ENCODE peak calls at places on chromosomes 4 and X, in five cellular contexts. One of them, this sample, is unnamed.

GRCh38 chr4:71566856-71567255 is 217.0 kb downstream of the GC start:
- DNase-seq in fibroblast of pulmonary artery: no peak
- DNase-seq in stimulated activated CD4-positive, alpha-beta T cell treated with anti-CD3 and anti-CD28 coated beads, TNF-alpha, amount 100 ng/mL, for 1 hour: no peak
- DNase-seq in cerebellum: no peak
- DNase-seq in HEK293T: no peak
- DNase-seq in this sample: no peak

GRCh38 chrX:14865201-14865600 is 7.7 kb downstream of the FANCB start:
- DNase-seq in cerebellum: no peak
- DNase-seq in stimulated activated CD4-positive, alpha-beta T cell treated with anti-CD3 and anti-CD28 coated beads, TNF-alpha, amount 100 ng/mL, for 1 hour: no peak
- DNase-seq in HEK293T: no peak
- DNase-seq in fibroblast of pulmonary artery: peak
- DNase-seq in this sample: no peak

GRCh38 chrX:71256051-71256450 is 2.1 kb upstream of the ZMYM3 start:
- DNase-seq in cerebellum: no peak
- DNase-seq in fibroblast of pulmonary artery: peak
- DNase-seq in stimulated activated CD4-positive, alpha-beta T cell treated with anti-CD3 and anti-CD28 coated beads, TNF-alpha, amount 100 ng/mL, for 1 hour: no peak
- DNase-seq in HEK293T: no peak
- DNase-seq in this sample: no peak

GRCh38 chr4:44487341-44487740 is 38.7 kb upstream of the KCTD8 start:
- DNase-seq in fibroblast of pulmonary artery: peak
- DNase-seq in cerebellum: no peak
- DNase-seq in HEK293T: no peak
- DNase-seq in stimulated activated CD4-positive, alpha-beta T cell treated with anti-CD3 and anti-CD28 coated beads, TNF-alpha, amount 100 ng/mL, for 1 hour: no peak
- DNase-seq in this sample: no peak

GRCh38 chrX:41827886-41828285 is 95.5 kb downstream of the CASK start:
- DNase-seq in fibroblast of pulmonary artery: peak
- DNase-seq in stimulated activated CD4-positive, alpha-beta T cell treated with anti-CD3 and anti-CD28 coated beads, TNF-alpha, amount 100 ng/mL, for 1 hour: no peak
- DNase-seq in cerebellum: no peak
- DNase-seq in HEK293T: no peak
- DNase-seq in this sample: no peak

GRCh38 chr4:23818097-23818648 is 71.7 kb downstream of the PPARGC1A start:
- DNase-seq in stimulated activated CD4-positive, alpha-beta T cell treated with anti-CD3 and anti-CD28 coated beads, TNF-alpha, amount 100 ng/mL, for 1 hour: no peak
- DNase-seq in fibroblast of pulmonary artery: no peak
- DNase-seq in HEK293T: peak
- DNase-seq in cerebellum: no peak
- DNase-seq in this sample: no peak

GRCh38 chrX:43897290-43897689 is 15.0 kb upstream of the MAOB start:
- DNase-seq in stimulated activated CD4-positive, alpha-beta T cell treated with anti-CD3 and anti-CD28 coated beads, TNF-alpha, amount 100 ng/mL, for 1 hour: no peak
- DNase-seq in fibroblast of pulmonary artery: no peak
- DNase-seq in HEK293T: no peak
- DNase-seq in cerebellum: no peak
- DNase-seq in this sample: no peak

GRCh38 chr4:147334478-147334877 is 146.4 kb upstream of the EDNRA start:
- DNase-seq in stimulated activated CD4-positive, alpha-beta T cell treated with anti-CD3 and anti-CD28 coated beads, TNF-alpha, amount 100 ng/mL, for 1 hour: no peak
- DNase-seq in HEK293T: no peak
- DNase-seq in fibroblast of pulmonary artery: peak
- DNase-seq in cerebellum: no peak
- DNase-seq in this sample: no peak

GRCh38 chr4:108006361-108006760 is 16.7 kb downstream of the HADH start:
- DNase-seq in cerebellum: no peak
- DNase-seq in fibroblast of pulmonary artery: no peak
- DNase-seq in HEK293T: no peak
- DNase-seq in stimulated activated CD4-positive, alpha-beta T cell treated with anti-CD3 and anti-CD28 coated beads, TNF-alpha, amount 100 ng/mL, for 1 hour: no peak
- DNase-seq in this sample: no peak

GRCh38 chrX:149044471-149044870 is 460.6 kb downstream of the IDS start:
- DNase-seq in fibroblast of pulmonary artery: no peak
- DNase-seq in HEK293T: no peak
- DNase-seq in cerebellum: no peak
- DNase-seq in stimulated activated CD4-positive, alpha-beta T cell treated with anti-CD3 and anti-CD28 coated beads, TNF-alpha, amount 100 ng/mL, for 1 hour: no peak
- DNase-seq in this sample: no peak

GRCh38 chr4:2141022-2141761 is 82.1 kb downstream of the NAT8L start:
- DNase-seq in HEK293T: no peak
- DNase-seq in cerebellum: no peak
- DNase-seq in fibroblast of pulmonary artery: no peak
- DNase-seq in stimulated activated CD4-positive, alpha-beta T cell treated with anti-CD3 and anti-CD28 coated beads, TNF-alpha, amount 100 ng/mL, for 1 hour: no peak
- DNase-seq in this sample: no peak

GRCh38 chr4:153322791-153323190 is 21.7 kb upstream of the MND1 start:
- DNase-seq in stimulated activated CD4-positive, alpha-beta T cell treated with anti-CD3 and anti-CD28 coated beads, TNF-alpha, amount 100 ng/mL, for 1 hour: no peak
- DNase-seq in fibroblast of pulmonary artery: no peak
- DNase-seq in cerebellum: no peak
- DNase-seq in HEK293T: no peak
- DNase-seq in this sample: no peak

GRCh38 chrX:2627272-2627867 is 63.7 kb upstream of the CD99 start:
- DNase-seq in HEK293T: peak
- DNase-seq in cerebellum: no peak
- DNase-seq in fibroblast of pulmonary artery: peak
- DNase-seq in stimulated activated CD4-positive, alpha-beta T cell treated with anti-CD3 and anti-CD28 coated beads, TNF-alpha, amount 100 ng/mL, for 1 hour: peak
- DNase-seq in this sample: no peak

GRCh38 chr4:36280555-36280954 is 861 bp upstream of the DTHD1 start:
- DNase-seq in fibroblast of pulmonary artery: no peak
- DNase-seq in stimulated activated CD4-positive, alpha-beta T cell treated with anti-CD3 and anti-CD28 coated beads, TNF-alpha, amount 100 ng/mL, for 1 hour: no peak
- DNase-seq in cerebellum: no peak
- DNase-seq in HEK293T: no peak
- DNase-seq in this sample: no peak

GRCh38 chrX:107711521-107712041 is 64.0 kb downstream of the TSC22D3 start:
- DNase-seq in stimulated activated CD4-positive, alpha-beta T cell treated with anti-CD3 and anti-CD28 coated beads, TNF-alpha, amount 100 ng/mL, for 1 hour: no peak
- DNase-seq in cerebellum: no peak
- DNase-seq in fibroblast of pulmonary artery: peak
- DNase-seq in HEK293T: no peak
- DNase-seq in this sample: no peak

This sample was measured in activated CD8-positive, alpha-beta memory T cell treated with anti-CD3 and anti-CD28 coated beads for 1 hour.